ENCODE peak calls at places on chromosome 1, in seven cellular contexts. C, K, W, Z, B, G and U are unnamed samples.

GRCh38 chr1:58003059-58003458 is 543.5 kb downstream of the OMA1 start:
- DNase-seq in C (no peak), Z (no peak), K (no peak), B (no peak), W (no peak), G (no peak), U (no peak)

GRCh38 chr1:226624526-226624925 is 76.0 kb downstream of the STUM start:
- DNase-seq in W (no peak), G (no peak), K (no peak), B (peak; percentile 98), Z (no peak), C (no peak), U (peak; percentile 34)

GRCh38 chr1:202648822-202649221 is 61.4 kb downstream of the SYT2 start:
- DNase-seq in B (no peak), W (no peak), Z (no peak), K (no peak), C (no peak), G (no peak), U (no peak)

GRCh38 chr1:15226626-15227286 is 20.3 kb upstream of the FHAD1 start:
- DNase-seq in C (no peak), W (peak; percentile 35), K (no peak), G (no peak), Z (no peak), B (no peak), U (no peak)

GRCh38 chr1:64932962-64933295 is 33.4 kb downstream of the JAK1 start:
- DNase-seq in B (no peak), W (no peak), C (no peak), Z (no peak), G (no peak), K (no peak), U (no peak)

GRCh38 chr1:55464550-55464949 is 249.4 kb upstream of the USP24 start:
- DNase-seq in W (no peak), Z (no peak), K (no peak), B (no peak), G (no peak), C (no peak), U (no peak)

GRCh38 chr1:246705368-246705767 is 18.8 kb upstream of the SCCPDH start:
- DNase-seq in G (no peak), Z (no peak), C (no peak), W (peak; percentile 59), K (peak; percentile 52), B (peak; percentile 83), U (peak; percentile 16)

GRCh38 chr1:18611311-18611710 is 19.3 kb upstream of the PAX7 start:
- DNase-seq in Z (no peak), B (no peak), K (no peak), C (no peak), G (no peak), W (no peak), U (no peak)

GRCh38 chr1:47487826-47488450 is 50.1 kb downstream of the FOXD2 start:
- DNase-seq in K (no peak), W (peak; percentile 79), B (no peak), Z (no peak), C (no peak), G (no peak), U (peak; percentile 72)

GRCh38 chr1:28290851-28291250 is 31.5 kb downstream of the SESN2 start:
- DNase-seq in B (no peak), Z (no peak), C (peak; percentile 39), G (no peak), K (no peak), W (no peak), U (no peak)

GRCh38 chr1:14443164-14443787 is 155.2 kb upstream of the KAZN start:
- DNase-seq in W (peak; percentile 9), G (no peak), Z (no peak), C (no peak), B (peak; percentile 41), K (no peak), U (peak; percentile 62)

GRCh38 chr1:95263400-95263799 is 29.4 kb downstream of the RWDD3 start:
- DNase-seq in W (no peak), C (no peak), G (no peak), B (no peak), Z (no peak), K (no peak), U (no peak)

GRCh38 chr1:174942547-174943255 is 57.0 kb upstream of the CACYBP start:
- DNase-seq in K (peak; percentile 88), W (no peak), B (peak; percentile 64), C (no peak), G (no peak), Z (no peak), U (no peak)

GRCh38 chr1:51344602-51345299 is 14.4 kb upstream of the TTC39A start:
- DNase-seq in K (no peak), G (no peak), Z (no peak), B (no peak), W (peak; percentile 45), C (no peak), U (no peak)

GRCh38 chr1:240423525-240423924 is 188.4 kb downstream of the GREM2 start:
- DNase-seq in Z (no peak), W (no peak), K (no peak), C (no peak), G (no peak), B (no peak), U (no peak)